ENCODE peak calls at places on chromosomes 3 and 15, in seven cellular contexts. One of them, this sample, is unnamed.

GRCh38 chr15:41160639-41161315 is 44.7 kb upstream of the INO80 start:
- DNase-seq in lung: no peak
- DNase-seq in endothelial cell of umbilical vein: no peak
- DNase-seq in upper lobe of right lung: peak
- DNase-seq in right lobe of liver: no peak
- DNase-seq in psoas muscle: no peak
- DNase-seq in A549: no peak
- DNase-seq in this sample: no peak

GRCh38 chr3:136631424-136631823 is 120.8 kb downstream of the STAG1 start:
- DNase-seq in psoas muscle: no peak
- DNase-seq in lung: no peak
- DNase-seq in A549: no peak
- DNase-seq in right lobe of liver: no peak
- DNase-seq in endothelial cell of umbilical vein: no peak
- DNase-seq in upper lobe of right lung: no peak
- DNase-seq in this sample: no peak

GRCh38 chr15:85022860-85023403 is 41.3 kb downstream of the PDE8A start:
- DNase-seq in endothelial cell of umbilical vein: no peak
- DNase-seq in upper lobe of right lung: no peak
- DNase-seq in A549: no peak
- DNase-seq in lung: no peak
- DNase-seq in psoas muscle: no peak
- DNase-seq in right lobe of liver: no peak
- DNase-seq in this sample: no peak

GRCh38 chr3:127288921-127289645 is 1.2 kb upstream of the PRR20G start:
- DNase-seq in A549: peak
- DNase-seq in psoas muscle: no peak
- DNase-seq in upper lobe of right lung: no peak
- DNase-seq in right lobe of liver: no peak
- DNase-seq in endothelial cell of umbilical vein: no peak
- DNase-seq in lung: no peak
- DNase-seq in this sample: no peak

GRCh38 chr15:99449514-99449913 is 116.3 kb upstream of the MEF2A start:
- DNase-seq in endothelial cell of umbilical vein: no peak
- DNase-seq in psoas muscle: no peak
- DNase-seq in lung: no peak
- DNase-seq in right lobe of liver: no peak
- DNase-seq in A549: no peak
- DNase-seq in upper lobe of right lung: no peak
- DNase-seq in this sample: no peak

GRCh38 chr3:172007065-172007370 is 32.4 kb upstream of the FNDC3B start:
- DNase-seq in psoas muscle: no peak
- DNase-seq in endothelial cell of umbilical vein: no peak
- DNase-seq in lung: no peak
- DNase-seq in right lobe of liver: no peak
- DNase-seq in A549: no peak
- DNase-seq in upper lobe of right lung: no peak
- DNase-seq in this sample: no peak

GRCh38 chr15:66008920-66009572 is 139.8 kb downstream of the RAB11A start:
- DNase-seq in endothelial cell of umbilical vein: no peak
- DNase-seq in upper lobe of right lung: no peak
- DNase-seq in psoas muscle: no peak
- DNase-seq in lung: no peak
- DNase-seq in A549: peak
- DNase-seq in right lobe of liver: no peak
- DNase-seq in this sample: no peak

GRCh38 chr3:113838631-113839209 is at the start of gene GRAMD1C:
- DNase-seq in endothelial cell of umbilical vein: peak
- DNase-seq in lung: peak
- DNase-seq in upper lobe of right lung: peak
- DNase-seq in right lobe of liver: peak
- DNase-seq in psoas muscle: peak
- DNase-seq in A549: peak
- DNase-seq in this sample: peak

GRCh38 chr3:125613204-125613603 is 17.9 kb upstream of the OSBPL11 start:
- DNase-seq in endothelial cell of umbilical vein: no peak
- DNase-seq in A549: no peak
- DNase-seq in right lobe of liver: no peak
- DNase-seq in lung: no peak
- DNase-seq in psoas muscle: no peak
- DNase-seq in upper lobe of right lung: no peak
- DNase-seq in this sample: no peak

GRCh38 chr3:131526801-131527347 is 24.1 kb upstream of the MRPL3 start:
- DNase-seq in right lobe of liver: peak
- DNase-seq in psoas muscle: peak
- DNase-seq in lung: no peak
- DNase-seq in endothelial cell of umbilical vein: peak
- DNase-seq in A549: peak
- DNase-seq in upper lobe of right lung: peak
- DNase-seq in this sample: peak

GRCh38 chr15:52013151-52013791 is 5.7 kb upstream of the MAPK6 start:
- DNase-seq in A549: peak
- DNase-seq in right lobe of liver: no peak
- DNase-seq in endothelial cell of umbilical vein: peak
- DNase-seq in lung: no peak
- DNase-seq in psoas muscle: no peak
- DNase-seq in upper lobe of right lung: no peak
- DNase-seq in this sample: peak

GRCh38 chr15:78757636-78757905 is 53.7 kb downstream of the ADAMTS7 start:
- DNase-seq in psoas muscle: no peak
- DNase-seq in upper lobe of right lung: no peak
- DNase-seq in endothelial cell of umbilical vein: no peak
- DNase-seq in A549: no peak
- DNase-seq in lung: no peak
- DNase-seq in right lobe of liver: no peak
- DNase-seq in this sample: no peak
- H3K27ac ChIP-seq in psoas muscle: peak
- H3K27ac ChIP-seq in upper lobe of right lung: no peak
- H3K27ac ChIP-seq in endothelial cell of umbilical vein: peak
- H3K27ac ChIP-seq in A549: no peak
- H3K27ac ChIP-seq in lung: peak
- H3K27ac ChIP-seq in right lobe of liver: no peak
- H3K27ac ChIP-seq in this sample: no peak

GRCh38 chr3:106161236-106161635 is 292.4 kb upstream of the CBLB start:
- DNase-seq in right lobe of liver: no peak
- DNase-seq in psoas muscle: no peak
- DNase-seq in upper lobe of right lung: no peak
- DNase-seq in A549: no peak
- DNase-seq in endothelial cell of umbilical vein: no peak
- DNase-seq in lung: no peak
- DNase-seq in this sample: no peak

GRCh38 chr3:106157411-106157810 is 288.6 kb upstream of the CBLB start:
- DNase-seq in psoas muscle: no peak
- DNase-seq in endothelial cell of umbilical vein: no peak
- DNase-seq in right lobe of liver: no peak
- DNase-seq in A549: no peak
- DNase-seq in lung: no peak
- DNase-seq in upper lobe of right lung: no peak
- DNase-seq in this sample: no peak

GRCh38 chr3:106160396-106160795 is 291.6 kb upstream of the CBLB start:
- DNase-seq in endothelial cell of umbilical vein: no peak
- DNase-seq in A549: no peak
- DNase-seq in lung: no peak
- DNase-seq in psoas muscle: no peak
- DNase-seq in upper lobe of right lung: no peak
- DNase-seq in right lobe of liver: no peak
- DNase-seq in this sample: no peak
- TF ChIP-seq CTCF in endothelial cell of umbilical vein: no peak
- TF ChIP-seq CTCF in A549: no peak
- TF ChIP-seq CTCF in lung: no peak
- TF ChIP-seq CTCF in psoas muscle: no peak
- TF ChIP-seq CTCF in upper lobe of right lung: no peak
- TF ChIP-seq CTCF in right lobe of liver: no peak
- TF ChIP-seq CTCF in this sample: no peak

DNA sequence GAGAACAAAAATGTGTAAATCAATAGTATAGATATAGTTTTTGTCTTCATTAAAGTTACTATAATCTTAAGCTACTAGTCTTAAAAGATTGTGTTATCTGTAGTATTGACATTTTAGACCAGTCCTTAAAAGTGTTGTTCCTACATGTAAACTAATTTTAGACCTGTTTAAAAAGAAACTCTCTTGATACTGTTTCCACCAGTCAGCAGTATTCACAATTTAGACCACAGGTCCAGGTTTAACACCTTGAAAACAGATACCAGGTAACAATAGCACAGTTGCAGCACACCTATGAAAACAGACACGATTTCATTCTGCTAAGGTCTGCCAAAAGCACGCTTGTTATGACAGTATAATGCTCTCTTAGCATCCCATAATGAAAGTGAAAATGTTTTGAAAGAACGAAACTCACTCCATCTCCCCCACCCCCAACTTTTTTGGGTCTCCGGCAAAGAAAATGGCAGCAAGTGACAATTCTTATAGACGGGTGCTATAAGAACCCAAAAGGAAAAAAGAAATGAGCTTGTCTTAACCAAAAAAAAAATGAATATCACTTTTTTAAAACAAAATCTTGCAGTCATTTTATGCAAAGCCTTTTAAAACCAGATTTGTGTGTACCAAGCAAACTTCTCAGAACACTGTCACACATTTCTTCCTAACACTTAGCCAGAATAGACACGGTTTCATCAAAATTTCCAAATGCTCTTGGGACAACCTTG is 1.6 kb downstream of the EIF4E3 start:
- DNase-seq in psoas muscle: no peak
- DNase-seq in lung: no peak
- DNase-seq in upper lobe of right lung: no peak
- DNase-seq in right lobe of liver: no peak
- DNase-seq in A549: no peak
- DNase-seq in endothelial cell of umbilical vein: no peak
- DNase-seq in this sample: no peak
- H3K27ac ChIP-seq in psoas muscle: no peak
- H3K27ac ChIP-seq in lung: no peak
- H3K27ac ChIP-seq in upper lobe of right lung: peak
- H3K27ac ChIP-seq in right lobe of liver: peak
- H3K27ac ChIP-seq in A549: no peak
- H3K27ac ChIP-seq in endothelial cell of umbilical vein: no peak
- H3K27ac ChIP-seq in this sample: no peak

GRCh38 chr15:42507514-42507913 is 12.1 kb downstream of the SNAP23 start:
- DNase-seq in right lobe of liver: no peak
- DNase-seq in upper lobe of right lung: no peak
- DNase-seq in endothelial cell of umbilical vein: no peak
- DNase-seq in A549: no peak
- DNase-seq in psoas muscle: no peak
- DNase-seq in lung: no peak
- DNase-seq in this sample: no peak

GRCh38 chr15:42502472-42502871 is 7.0 kb downstream of the SNAP23 start:
- DNase-seq in psoas muscle: no peak
- DNase-seq in A549: no peak
- DNase-seq in upper lobe of right lung: no peak
- DNase-seq in lung: no peak
- DNase-seq in right lobe of liver: no peak
- DNase-seq in endothelial cell of umbilical vein: no peak
- DNase-seq in this sample: no peak

GRCh38 chr15:42504631-42505030 is 9.2 kb downstream of the SNAP23 start:
- DNase-seq in lung: no peak
- DNase-seq in psoas muscle: no peak
- DNase-seq in right lobe of liver: no peak
- DNase-seq in upper lobe of right lung: no peak
- DNase-seq in A549: no peak
- DNase-seq in endothelial cell of umbilical vein: peak
- DNase-seq in this sample: no peak

GRCh38 chr15:42499888-42500609 is 4.6 kb downstream of the SNAP23 start:
- DNase-seq in upper lobe of right lung: no peak
- DNase-seq in lung: no peak
- DNase-seq in right lobe of liver: no peak
- DNase-seq in psoas muscle: peak
- DNase-seq in endothelial cell of umbilical vein: peak
- DNase-seq in A549: no peak
- DNase-seq in this sample: no peak

DNA sequence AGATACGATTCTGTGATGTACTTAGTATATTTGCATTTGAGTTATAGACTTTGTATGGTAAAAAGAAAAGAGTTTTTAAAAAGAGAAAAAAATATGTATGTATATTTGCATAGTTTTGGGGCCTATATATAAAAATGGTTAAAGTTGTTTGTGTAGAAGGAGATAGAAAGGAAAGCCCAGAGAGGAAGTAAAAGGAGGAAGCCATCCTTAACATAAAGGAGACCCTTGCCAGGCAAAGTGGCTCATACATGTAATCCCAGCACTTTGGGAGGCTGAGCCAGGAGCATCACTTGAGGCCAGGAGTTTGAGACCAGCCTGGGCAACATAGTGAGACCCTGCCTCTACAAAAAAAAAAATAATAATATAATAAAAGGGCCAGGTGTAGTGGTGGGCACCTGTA is 8.4 kb downstream of the SNAP23 start:
- DNase-seq in psoas muscle: no peak
- DNase-seq in A549: no peak
- DNase-seq in upper lobe of right lung: no peak
- DNase-seq in right lobe of liver: no peak
- DNase-seq in endothelial cell of umbilical vein: no peak
- DNase-seq in lung: no peak
- DNase-seq in this sample: no peak
- TF ChIP-seq CTCF in psoas muscle: no peak
- TF ChIP-seq CTCF in A549: no peak
- TF ChIP-seq CTCF in upper lobe of right lung: no peak
- TF ChIP-seq CTCF in right lobe of liver: no peak
- TF ChIP-seq CTCF in endothelial cell of umbilical vein: no peak
- TF ChIP-seq CTCF in lung: no peak
- TF ChIP-seq CTCF in this sample: no peak

DNA sequence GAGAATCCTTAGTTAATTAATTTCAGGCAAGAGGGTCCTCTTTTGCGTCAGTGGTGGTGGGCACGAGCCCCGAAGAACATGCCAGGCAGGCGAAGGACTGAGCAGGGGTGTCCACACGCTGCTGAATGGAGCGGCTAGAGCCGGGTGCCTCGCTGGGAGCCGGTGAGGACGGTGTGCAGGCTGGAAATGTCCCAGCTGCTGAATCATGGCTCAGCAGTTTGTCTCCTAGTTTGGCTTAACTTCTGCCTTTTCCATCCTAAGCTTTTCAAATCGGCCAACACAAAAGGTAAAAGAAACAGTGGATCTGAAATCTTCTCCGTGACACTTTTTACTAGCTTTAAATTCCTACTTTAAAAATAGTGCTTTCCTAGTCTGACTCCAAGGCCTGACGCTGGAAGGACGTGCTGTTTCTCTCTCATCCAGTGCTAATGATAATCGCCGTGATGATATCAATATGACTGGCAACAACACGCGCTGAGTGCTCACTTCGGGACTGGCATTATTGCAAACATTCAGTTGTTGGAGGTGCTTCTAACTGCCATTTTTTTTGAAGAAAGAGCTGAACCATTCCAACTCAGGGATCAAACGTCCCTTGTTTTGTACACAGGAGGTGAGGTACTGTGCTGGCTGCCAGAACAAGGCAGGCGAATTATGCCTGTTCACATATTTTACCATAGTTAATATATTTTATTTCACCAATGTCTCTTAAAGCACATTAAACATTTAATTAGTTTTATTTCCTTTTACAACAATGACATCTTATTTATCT is 19.8 kb downstream of the PCSK6 start:
- DNase-seq in upper lobe of right lung: no peak
- DNase-seq in right lobe of liver: no peak
- DNase-seq in A549: no peak
- DNase-seq in endothelial cell of umbilical vein: no peak
- DNase-seq in lung: no peak
- DNase-seq in psoas muscle: no peak
- DNase-seq in this sample: no peak
- H3K27ac ChIP-seq in upper lobe of right lung: no peak
- H3K27ac ChIP-seq in right lobe of liver: no peak
- H3K27ac ChIP-seq in A549: no peak
- H3K27ac ChIP-seq in endothelial cell of umbilical vein: no peak
- H3K27ac ChIP-seq in lung: no peak
- H3K27ac ChIP-seq in psoas muscle: peak
- H3K27ac ChIP-seq in this sample: no peak

This sample was measured in HL-60.